ENCODE peak calls at places on chromosomes 2 and 18, in six cellular contexts. O is lower leg skin, Z is GM12878, U is sigmoid colon, C is heart left ventricle, G is Peyer's patch. B is an unnamed sample.

GRCh38 chr2:65658871-65659270 is 226.5 kb upstream of the SPRED2 start:
- DNase-seq in U (no peak), C (no peak), G (no peak), Z (no peak), O (no peak), B (no peak)

GRCh38 chr2:86079981-86080911 is 25.4 kb downstream of the POLR1A start:
- DNase-seq in G (peak), O (peak), C (peak), U (peak), Z (peak), B (peak)

GRCh38 chr2:100821255-100821912 is 1.4 kb downstream of the NPAS2 start:
- DNase-seq in C (no peak), Z (no peak), G (no peak), O (no peak), U (no peak), B (no peak)

GRCh38 chr2:96912356-96913116 is 42.7 kb upstream of the SEMA4C start:
- DNase-seq in O (no peak), C (no peak), G (no peak), U (no peak), Z (no peak), B (peak)

GRCh38 chr2:54574107-54574859 is 118.2 kb downstream of the SPTBN1 start:
- DNase-seq in O (peak), U (no peak), Z (peak), C (peak), G (peak), B (no peak)

GRCh38 chr2:112714331-112714730 is 6.5 kb upstream of the NT5DC4 start:
- DNase-seq in C (no peak), G (no peak), O (no peak), U (no peak), Z (no peak), B (no peak)

GRCh38 chr2:65612654-65613053 is 180.3 kb upstream of the SPRED2 start:
- DNase-seq in O (no peak), C (no peak), G (no peak), Z (no peak), U (no peak), B (no peak)

GRCh38 chr2:27885656-27886055 is 4.5 kb downstream of the RBKS start:
- DNase-seq in C (no peak), U (no peak), G (no peak), O (no peak), Z (no peak), B (no peak)

GRCh38 chr18:2108581-2108980 is 462.7 kb downstream of the METTL4 start:
- DNase-seq in C (no peak), O (no peak), Z (no peak), U (no peak), G (no peak), B (no peak)

GRCh38 chr2:171652411-171652775 is 34.9 kb upstream of the DYNC1I2 start:
- DNase-seq in Z (no peak), O (no peak), C (no peak), G (no peak), U (no peak), B (no peak)

GRCh38 chr2:127437781-127438726 is 19.8 kb downstream of the PROC start:
- DNase-seq in G (no peak), C (no peak), U (no peak), O (no peak), Z (no peak), B (no peak)

GRCh38 chr18:26568513-26568912 is 20.2 kb upstream of the KCTD1 start:
- DNase-seq in O (no peak), U (no peak), Z (no peak), G (no peak), C (no peak), B (no peak)

GRCh38 chr2:215356948-215357461 is 45.1 kb downstream of the ATIC start:
- DNase-seq in C (no peak), O (no peak), U (no peak), Z (no peak), G (no peak), B (no peak)

GRCh38 chr2:180980943-180981898 is 816 bp downstream of the UBE2E3 start:
- DNase-seq in U (peak), C (peak), Z (no peak), G (peak), O (no peak), B (peak)

GRCh38 chr2:70381821-70382220 is 80.0 kb upstream of the FAM136A start:
- DNase-seq in Z (no peak), O (no peak), U (no peak), C (no peak), G (no peak), B (no peak)

GRCh38 chr18:26119246-26119645 is 14.4 kb upstream of the PSMA8 start:
- DNase-seq in G (no peak), U (no peak), O (no peak), Z (no peak), C (no peak), B (no peak)

GRCh38 chr2:33706410-33706809 is 107.3 kb upstream of the FAM98A start:
- DNase-seq in C (no peak), G (peak), Z (peak), U (no peak), O (no peak), B (no peak)

GRCh38 chr2:236516708-236517107 is 52.9 kb upstream of the ACKR3 start:
- DNase-seq in G (no peak), Z (no peak), U (no peak), C (no peak), O (no peak), B (no peak)

GRCh38 chr2:230326453-230327417 is at the start of gene SP140L:
- DNase-seq in U (peak), O (peak), G (peak), C (peak), Z (peak), B (peak)

GRCh38 chr18:66872277-66872676 is 268.4 kb upstream of the CDH19 start:
- DNase-seq in Z (no peak), G (no peak), O (no peak), C (no peak), U (no peak), B (no peak)

GRCh38 chr2:231068525-231069222 is 12.0 kb downstream of the PSMD1 start:
- DNase-seq in U (no peak), O (no peak), Z (no peak), C (no peak), G (no peak), B (no peak)

GRCh38 chr2:8418721-8419120 is 263.1 kb upstream of the ID2 start:
- DNase-seq in U (no peak), G (no peak), O (no peak), Z (no peak), C (no peak), B (no peak)

GRCh38 chr2:218882866-218883366 is 2.3 kb downstream of the WNT10A start:
- DNase-seq in G (no peak), C (no peak), O (no peak), Z (no peak), U (no peak), B (no peak)

GRCh38 chr18:30957086-30957485 is 85.5 kb downstream of the DSC3 start:
- DNase-seq in O (no peak), Z (no peak), U (no peak), C (no peak), G (no peak), B (no peak)

GRCh38 chr18:31513189-31513907 is 15.4 kb downstream of the DSG2 start:
- DNase-seq in C (no peak), G (no peak), Z (no peak), U (no peak), O (no peak), B (no peak)

GRCh38 chr2:213316001-213316735 is 31.9 kb downstream of the SPAG16 start:
- DNase-seq in U (no peak), O (no peak), Z (no peak), G (no peak), C (no peak), B (no peak)

GRCh38 chr2:112472547-112473263 is 9.3 kb upstream of the TTL start:
- DNase-seq in O (no peak), C (no peak), U (no peak), Z (no peak), G (no peak), B (no peak)

GRCh38 chr2:235494716-235495372 is 1.0 kb downstream of the AGAP1 start:
- DNase-seq in Z (no peak), G (no peak), C (peak), O (peak), U (peak), B (peak)

GRCh38 chr2:235493775-235494715 is at the start of gene AGAP1:
- DNase-seq in C (peak), G (peak), Z (no peak), O (peak), U (peak), B (peak)

GRCh38 chr2:235492850-235493344 is 946 bp upstream of the AGAP1 start:
- DNase-seq in C (peak), Z (no peak), U (no peak), O (no peak), G (no peak), B (peak)

GRCh38 chr2:235495373-235496238 is 1.8 kb downstream of the AGAP1 start:
- DNase-seq in Z (no peak), U (no peak), O (no peak), C (no peak), G (no peak), B (peak)

DNA sequence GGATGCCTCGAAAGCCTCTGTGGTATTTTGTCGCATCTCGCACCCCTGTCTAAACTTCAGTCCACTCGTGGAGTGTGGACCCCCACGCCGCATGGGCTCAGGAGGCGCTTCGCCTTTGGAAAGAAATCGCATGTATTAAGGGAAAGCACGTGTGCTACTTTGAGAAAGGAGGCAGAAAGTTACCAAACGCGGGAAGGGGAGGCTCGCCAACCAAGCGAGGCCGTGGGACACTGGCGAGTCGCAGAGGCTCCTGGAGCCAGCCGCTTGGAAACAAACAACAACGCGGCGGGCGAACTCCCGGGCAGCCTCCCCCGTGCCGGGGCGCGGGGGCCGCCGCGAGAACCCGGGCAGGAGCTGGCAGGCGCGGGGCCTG is 455 bp upstream of the AGAP1 start:
- DNase-seq in C (no peak), G (no peak), U (peak), Z (no peak), O (peak), B (no peak)
- TF ChIP-seq POLR2A in C (no peak), G (no peak), U (no peak), Z (no peak), O (no peak), B (no peak)

GRCh38 chr2:168494190-168494711 is 38.2 kb downstream of the CERS6 start:
- DNase-seq in G (no peak), U (no peak), C (no peak), Z (no peak), O (no peak), B (no peak)
- TF ChIP-seq POLR2A in G (no peak), U (no peak), C (no peak), Z (no peak), O (no peak), B (no peak)

DNA sequence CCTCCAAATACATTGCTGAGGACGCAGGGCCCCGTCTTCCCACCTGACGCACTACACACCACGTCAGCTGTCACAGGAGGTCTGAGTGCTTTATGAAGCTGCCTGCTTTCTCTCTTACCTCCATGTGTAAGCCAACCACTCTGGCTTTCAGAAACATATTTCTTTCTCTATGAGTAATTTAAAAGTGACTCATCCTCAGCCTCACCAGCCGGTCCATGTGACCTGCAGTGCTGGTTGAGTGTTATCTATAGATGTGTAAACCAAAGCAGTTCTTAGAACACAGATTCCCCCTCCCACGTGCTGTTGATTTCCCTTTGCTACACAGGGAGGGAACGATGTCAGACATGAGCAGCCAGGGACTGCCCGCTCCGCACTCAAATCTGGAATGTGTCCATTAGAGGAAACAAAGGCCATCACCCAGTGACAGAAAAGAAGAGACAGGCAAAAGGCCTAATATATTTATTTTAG is 157.8 kb downstream of the BCL2 start:
- DNase-seq in O (peak), Z (peak), U (peak), G (peak), C (peak), B (peak)
- TF ChIP-seq POLR2A in O (no peak), Z (peak), U (no peak), G (no peak), C (no peak), B (no peak)

GRCh38 chr2:138501427-138502252 is at the start of gene SPOPL:
- DNase-seq in O (peak), Z (no peak), C (peak), G (peak), U (peak), B (peak)
- TF ChIP-seq POLR2A in O (no peak), Z (peak), C (peak), G (peak), U (peak), B (peak)

GRCh38 chr18:3595282-3596273 is 145.6 kb downstream of the TGIF1 start:
- DNase-seq in Z (peak), O (peak), U (peak), G (no peak), C (no peak), B (no peak)
- TF ChIP-seq POLR2A in Z (peak), O (no peak), U (no peak), G (no peak), C (no peak), B (peak)

DNA sequence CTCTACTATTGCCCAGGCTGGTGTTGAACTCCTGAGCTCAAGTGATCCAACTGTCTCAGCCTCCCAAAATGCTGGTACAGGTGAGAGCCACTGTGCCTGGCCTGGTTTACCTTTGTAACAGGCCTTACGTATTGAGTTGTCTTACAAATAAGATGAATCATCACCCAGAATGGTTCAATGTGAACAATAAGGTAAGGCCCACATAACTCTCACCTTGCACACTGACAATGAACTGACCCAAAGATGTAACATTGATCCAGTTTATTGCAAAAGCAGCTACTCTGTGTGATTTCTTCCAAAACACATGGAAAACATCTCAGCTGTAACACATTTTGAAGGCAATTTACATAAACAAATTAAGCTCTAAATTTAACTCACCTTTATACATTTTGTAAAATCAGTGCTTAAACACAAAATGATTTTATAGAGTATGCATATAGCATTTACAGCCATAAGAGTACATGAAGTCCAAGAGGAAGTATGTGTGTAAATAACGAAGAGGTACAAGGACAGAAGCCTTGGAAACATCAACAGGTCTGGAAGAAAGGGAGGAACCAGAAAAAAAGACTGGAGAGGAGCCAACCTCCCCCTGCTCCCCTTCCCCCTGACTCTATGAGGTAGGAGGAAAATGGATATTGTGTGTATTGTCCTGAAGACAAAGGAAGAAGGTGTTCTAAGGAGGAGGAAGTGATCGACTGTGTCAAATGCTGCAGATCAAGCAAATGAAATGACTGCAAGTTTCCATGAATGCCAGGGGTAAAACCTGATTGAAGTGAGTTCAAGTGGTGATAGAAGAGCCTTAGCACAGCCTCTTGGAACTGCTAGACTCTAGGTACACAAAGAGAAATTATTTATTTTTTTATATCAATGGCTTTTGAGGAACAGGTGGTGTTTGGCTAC is 5.6 kb upstream of the WDFY1 start:
- DNase-seq in C (no peak), O (no peak), U (no peak), Z (no peak), G (no peak), B (no peak)
- TF ChIP-seq POLR2A in C (no peak), O (no peak), U (no peak), Z (no peak), G (no peak), B (no peak)

DNA sequence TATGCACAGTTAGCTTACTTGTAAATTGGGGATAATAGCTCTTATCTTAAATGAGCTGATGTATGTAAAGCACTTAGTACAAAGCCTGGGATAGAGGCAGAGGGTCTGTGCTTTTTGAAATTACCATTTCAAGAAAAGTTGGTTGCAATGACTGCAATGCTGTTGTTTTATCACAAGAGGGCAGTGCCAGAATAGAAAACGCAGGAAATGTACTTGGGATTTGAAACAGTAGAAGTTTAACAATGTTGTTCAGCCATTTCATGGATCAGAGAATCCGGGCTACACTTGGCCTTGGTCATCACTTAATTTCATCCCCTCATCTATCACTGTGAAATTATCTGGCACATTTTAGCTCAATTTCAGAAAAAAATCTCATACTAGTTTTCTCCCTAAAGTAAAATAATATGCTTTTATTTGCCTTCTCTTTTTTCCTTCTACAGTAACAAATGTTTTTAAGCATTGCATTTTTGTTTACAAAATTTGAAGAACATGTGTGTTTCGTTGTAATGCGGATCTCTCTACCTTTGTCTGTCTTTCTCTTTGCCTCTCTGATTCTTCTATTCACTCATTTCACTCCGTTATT is 70.9 kb downstream of the RAPGEF4 start:
- DNase-seq in U (no peak), Z (no peak), G (no peak), C (no peak), O (no peak), B (no peak)
- TF ChIP-seq POLR2A in U (no peak), Z (no peak), G (no peak), C (no peak), O (no peak), B (no peak)